ENCODE peak calls at places on chromosomes 4 and X, in seven cellular contexts. O, J, I, A, L, P and B are unnamed samples.

GRCh38 chr4:60605651-60606354 is 594.3 kb upstream of the ADGRL3 start:
- DNase-seq in O (no peak), J (no peak), I (no peak), A (peak; percentile 6), L (no peak), P (no peak), B (no peak)

GRCh38 chr4:110618091-110619000 is 4.5 kb downstream of the PITX2 start:
- DNase-seq in O (no peak), J (no peak), I (peak; percentile 92), A (peak; percentile 70), L (no peak), P (no peak), B (no peak)

GRCh38 chr4:95167809-95168208 is 381.0 kb downstream of the UNC5C start:
- DNase-seq in O (no peak), J (no peak), I (no peak), A (no peak), L (no peak), P (no peak), B (no peak)

GRCh38 chr4:110675406-110675805 is 52.5 kb upstream of the PITX2 start:
- DNase-seq in O (no peak), J (no peak), I (no peak), A (no peak), L (no peak), P (no peak), B (no peak)

GRCh38 chrX:49155243-49155899 is 7.2 kb upstream of the MAGIX start:
- DNase-seq in O (no peak), J (peak; percentile 44), I (no peak), A (peak; percentile 60), L (no peak), P (no peak), B (peak; percentile 63)

GRCh38 chr4:139558235-139559094 is 2.4 kb upstream of the SETD7 start:
- DNase-seq in O (no peak), J (no peak), I (no peak), A (no peak), L (no peak), P (no peak), B (no peak)

GRCh38 chrX:40809210-40809609 is 73.9 kb upstream of the MED14 start:
- DNase-seq in O (no peak), J (no peak), I (no peak), A (no peak), L (no peak), P (no peak), B (no peak)

GRCh38 chrX:97332963-97333362 is 449.3 kb downstream of the RPA4 start:
- DNase-seq in O (no peak), J (no peak), I (no peak), A (no peak), L (no peak), P (no peak), B (no peak)

GRCh38 chr4:175499735-175500352 is 312.2 kb downstream of the GPM6A start:
- DNase-seq in O (no peak), J (no peak), I (no peak), A (no peak), L (no peak), P (no peak), B (no peak)

GRCh38 chr4:89640620-89641366 is 196.2 kb downstream of the SNCA start:
- DNase-seq in O (no peak), J (no peak), I (no peak), A (peak; percentile 79), L (no peak), P (peak; percentile 55), B (no peak)

GRCh38 chrX:32744906-32745305 is 466.4 kb downstream of the DMD start:
- DNase-seq in O (no peak), J (no peak), I (no peak), A (no peak), L (no peak), P (no peak), B (no peak)

GRCh38 chr4:184420402-184420801 is 53.9 kb downstream of the IRF2 start:
- DNase-seq in O (no peak), J (no peak), I (no peak), A (no peak), L (no peak), P (no peak), B (no peak)

GRCh38 chr4:8319731-8320385 is 50.3 kb downstream of the HTRA3 start:
- DNase-seq in O (no peak), J (no peak), I (peak; percentile 86), A (no peak), L (no peak), P (no peak), B (no peak)

GRCh38 chr4:126405369-126405982 is 1090.7 kb downstream of the FAT4 start:
- DNase-seq in O (no peak), J (no peak), I (no peak), A (no peak), L (no peak), P (no peak), B (no peak)

GRCh38 chrX:69152398-69152797 is 12.9 kb downstream of the PJA1 start:
- DNase-seq in O (peak; percentile 23), J (no peak), I (no peak), A (no peak), L (no peak), P (peak; percentile 80), B (no peak)

GRCh38 chrX:65537229-65537628 is 2.6 kb upstream of the LAS1L start:
- DNase-seq in O (no peak), J (no peak), I (no peak), A (no peak), L (no peak), P (no peak), B (no peak)

GRCh38 chr4:137312257-137312656 is 220.0 kb downstream of the PCDH18 start:
- DNase-seq in O (no peak), J (no peak), I (no peak), A (no peak), L (no peak), P (no peak), B (no peak)

GRCh38 chr4:5037553-5038551 is 13.4 kb upstream of the STK32B start:
- DNase-seq in O (peak; percentile 75), J (no peak), I (no peak), A (no peak), L (peak; percentile 81), P (no peak), B (no peak)

GRCh38 chr4:7127591-7127990 is 59.7 kb upstream of the GRPEL1 start:
- DNase-seq in O (no peak), J (no peak), I (no peak), A (no peak), L (no peak), P (no peak), B (no peak)

GRCh38 chrX:32749075-32749474 is 462.3 kb downstream of the DMD start:
- DNase-seq in O (no peak), J (no peak), I (no peak), A (no peak), L (no peak), P (no peak), B (no peak)

GRCh38 chr4:76373919-76374552 is 46.9 kb downstream of the CCDC158 start:
- DNase-seq in O (no peak), J (no peak), I (no peak), A (no peak), L (no peak), P (peak; percentile 26), B (no peak)

GRCh38 chr4:129355529-129355928 is 259.6 kb downstream of the C4orf33 start:
- DNase-seq in O (no peak), J (no peak), I (no peak), A (no peak), L (no peak), P (no peak), B (no peak)

DNA sequence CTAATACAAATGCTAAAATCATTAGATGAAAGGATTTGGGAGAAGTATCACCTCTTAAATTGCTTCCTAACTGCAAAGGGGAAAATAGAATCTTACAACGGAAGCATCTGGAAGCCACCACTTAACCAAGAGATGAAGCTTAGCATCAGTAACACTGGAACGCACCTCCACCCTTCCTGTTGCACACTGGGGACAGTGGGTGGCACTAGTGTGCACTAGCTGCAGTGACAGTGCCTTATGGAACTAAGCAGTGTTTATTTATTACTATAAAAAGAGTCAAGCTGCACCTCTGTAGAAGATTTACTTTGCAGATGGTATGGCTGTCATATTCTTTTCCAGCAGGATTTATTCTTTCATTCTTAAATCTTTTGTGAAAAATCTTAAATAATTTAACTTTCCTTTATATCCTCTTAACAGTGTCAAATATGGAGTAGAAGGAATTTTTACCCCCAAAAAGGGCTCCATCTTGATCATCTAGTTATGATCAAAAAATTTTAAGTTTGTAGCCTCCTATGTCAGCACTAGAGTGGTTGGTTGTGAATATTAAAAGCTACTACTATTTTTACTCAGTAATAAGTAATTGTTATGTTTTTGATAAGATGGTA is 76.7 kb downstream of the SCD5 start:
- DNase-seq in O (no peak), J (no peak), I (no peak), A (no peak), L (no peak), P (peak; percentile 46), B (peak; percentile 56)
- H3K27ac ChIP-seq in O (no peak overlapping the region), J (no peak overlapping the region), I (no peak overlapping the region), A (no peak overlapping the region), L (no peak overlapping the region), P (no peak overlapping the region), B (no peak overlapping the region)

DNA sequence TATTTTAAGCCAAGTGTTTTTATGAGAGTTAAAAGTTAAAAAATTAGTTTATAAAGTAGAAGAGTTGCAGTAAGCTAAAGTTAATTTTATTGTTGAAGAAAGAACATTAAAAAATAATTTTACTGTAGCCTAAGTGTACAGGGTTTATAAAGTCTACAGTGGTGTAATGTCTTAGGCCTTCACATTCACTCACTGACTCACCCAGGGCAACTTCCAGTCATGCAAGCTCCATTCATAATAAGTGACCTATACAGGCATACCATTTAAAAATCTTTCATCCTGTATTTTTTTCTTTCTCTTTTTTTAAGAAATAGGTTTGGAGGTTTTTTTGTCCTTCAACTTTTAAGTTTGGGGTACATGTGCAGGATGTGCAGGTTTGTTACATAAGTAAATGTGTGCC is 87.9 kb upstream of the NR3C2 start:
- DNase-seq in O (no peak), J (no peak), I (no peak), A (no peak), L (no peak), P (no peak), B (no peak)
- H3K27ac ChIP-seq in O (no peak overlapping the region), J (no peak overlapping the region), I (no peak overlapping the region), A (no peak overlapping the region), L (no peak overlapping the region), P (no peak overlapping the region), B (no peak overlapping the region)

GRCh38 chr4:40516651-40517050 is 113.0 kb downstream of the RBM47 start:
- DNase-seq in O (no peak), J (peak; percentile 59), I (no peak), A (no peak), L (no peak), P (no peak), B (no peak)

GRCh38 chr4:40511017-40511614 is 118.5 kb downstream of the RBM47 start:
- DNase-seq in O (no peak), J (no peak), I (no peak), A (no peak), L (no peak), P (no peak), B (no peak)

GRCh38 chr4:40515037-40515397 is 114.6 kb downstream of the RBM47 start:
- DNase-seq in O (no peak), J (no peak), I (no peak), A (no peak), L (no peak), P (no peak), B (no peak)

GRCh38 chr4:40514409-40515025 is 115.1 kb downstream of the RBM47 start:
- DNase-seq in O (no peak), J (peak; percentile 51), I (no peak), A (no peak), L (no peak), P (peak; percentile 25), B (no peak)

GRCh38 chr4:40515398-40516293 is 114.0 kb downstream of the RBM47 start:
- DNase-seq in O (no peak), J (peak; percentile 47), I (no peak), A (no peak), L (no peak), P (peak; percentile 71), B (no peak)
- H3K27ac ChIP-seq in O (no peak overlapping the region), J (peak overlapping the region; percentile 86), I (no peak overlapping the region), A (no peak overlapping the region), L (no peak overlapping the region), P (peak overlapping the region; percentile 86), B (no peak overlapping the region)

GRCh38 chrX:17425151-17425550 is 50.2 kb downstream of the NHS start:
- DNase-seq in O (no peak), J (no peak), I (no peak), A (no peak), L (no peak), P (no peak), B (no peak)
- H3K27ac ChIP-seq in O (no peak overlapping the region), J (no peak overlapping the region), I (no peak overlapping the region), A (no peak overlapping the region), L (no peak overlapping the region), P (no peak overlapping the region), B (no peak overlapping the region)